ENCODE peak calls at places on chromosomes 1 and 21, in six cellular contexts. B is breast epithelium, Z is H1, S is spleen, R is GM12878, E is endothelial cell of umbilical vein. P is an unnamed sample.

GRCh38 chr1:115329965-115330364 is 8.1 kb downstream of the NGF start:
- DNase-seq in E (no peak), R (no peak), B (no peak), Z (no peak), S (no peak), P (no peak)

GRCh38 chr1:57401671-57402070 is 22.2 kb downstream of the DAB1 start:
- DNase-seq in Z (no peak), E (no peak), S (no peak), R (no peak), B (no peak), P (no peak)

GRCh38 chr1:62003777-62004176 is 190.9 kb upstream of the L1TD1 start:
- DNase-seq in B (no peak), Z (no peak), R (no peak), S (no peak), E (no peak), P (no peak)

GRCh38 chr1:214425723-214426419 is 125.5 kb downstream of the PTPN14 start:
- DNase-seq in E (no peak), Z (no peak), S (no peak), B (no peak), R (no peak), P (no peak)

GRCh38 chr1:150999051-150999674 is 7.5 kb downstream of the MINDY1 start:
- DNase-seq in S (no peak), Z (no peak), E (peak), B (no peak), R (no peak), P (no peak)

GRCh38 chr21:39673163-39673562 is 60.4 kb downstream of the B3GALT5 start:
- DNase-seq in S (no peak), B (no peak), Z (no peak), R (no peak), E (no peak), P (no peak)

GRCh38 chr1:176829261-176829976 is 335.1 kb downstream of the ASTN1 start:
- DNase-seq in E (no peak), B (no peak), Z (no peak), R (no peak), S (no peak), P (no peak)

GRCh38 chr1:53688703-53689102 is 50.3 kb downstream of the GLIS1 start:
- DNase-seq in E (no peak), R (no peak), B (no peak), S (no peak), Z (no peak), P (no peak)

GRCh38 chr1:186244825-186245224 is 130.2 kb downstream of the TPR start:
- DNase-seq in Z (no peak), R (no peak), E (no peak), S (no peak), B (no peak), P (no peak)

GRCh38 chr1:65114312-65114711 is 33.7 kb upstream of the AK4 start:
- DNase-seq in R (no peak), E (peak), B (no peak), Z (no peak), S (no peak), P (no peak)

GRCh38 chr1:243454328-243454997 is 198.6 kb downstream of the SDCCAG8 start:
- DNase-seq in E (no peak), B (no peak), Z (no peak), S (no peak), R (no peak), P (no peak)

GRCh38 chr1:240672132-240672811 is 60.3 kb upstream of the GREM2 start:
- DNase-seq in E (no peak), B (no peak), S (no peak), Z (no peak), R (no peak), P (no peak)

GRCh38 chr21:36753556-36753955 is 54.6 kb downstream of the SIM2 start:
- DNase-seq in S (no peak), E (peak), R (no peak), Z (no peak), B (no peak), P (no peak)

GRCh38 chr1:184941735-184942134 is 32.6 kb downstream of the NIBAN1 start:
- DNase-seq in E (no peak), B (no peak), R (peak), Z (no peak), S (no peak), P (no peak)

GRCh38 chr1:207841907-207842306 is 69.0 kb downstream of the CD34 start:
- DNase-seq in R (no peak), E (no peak), S (no peak), Z (no peak), B (no peak), P (no peak)

GRCh38 chr1:61191140-61191720 is 108.9 kb downstream of the NFIA start:
- DNase-seq in S (no peak), E (no peak), Z (no peak), R (no peak), B (no peak), P (no peak)

GRCh38 chr1:175808573-175808972 is 65.2 kb upstream of the TNR start:
- DNase-seq in Z (no peak), R (no peak), B (no peak), E (no peak), S (no peak), P (no peak)

GRCh38 chr1:61818992-61819391 is 76.7 kb downstream of the PATJ start:
- DNase-seq in B (no peak), R (no peak), S (no peak), E (no peak), Z (no peak), P (no peak)

GRCh38 chr1:61502011-61502410 is 222.9 kb downstream of the TM2D1 start:
- DNase-seq in Z (no peak), R (no peak), S (no peak), B (no peak), E (no peak), P (no peak)

GRCh38 chr1:203935286-203935685 is 73.9 kb downstream of the SNRPE start:
- DNase-seq in E (no peak), S (no peak), Z (no peak), B (no peak), R (no peak), P (no peak)

GRCh38 chr1:75328691-75329090 is 194.5 kb downstream of the LHX8 start:
- DNase-seq in E (no peak), R (no peak), B (no peak), Z (no peak), S (no peak), P (no peak)

GRCh38 chr1:157359309-157360020 is 192.8 kb downstream of the FCRL5 start:
- DNase-seq in E (no peak), R (no peak), Z (no peak), S (no peak), B (no peak), P (no peak)

GRCh38 chr1:27108588-27108987 is 46.3 kb downstream of the SLC9A1 start:
- DNase-seq in R (no peak), B (no peak), Z (no peak), E (no peak), S (no peak), P (no peak)

GRCh38 chr1:161131721-161132409 is 602 bp downstream of the DEDD start:
- DNase-seq in B (no peak), E (peak), Z (no peak), R (no peak), S (peak), P (no peak)

GRCh38 chr1:159916240-159917051 is 8.9 kb downstream of the TAGLN2 start:
- DNase-seq in S (peak), E (peak), Z (no peak), R (no peak), B (no peak), P (no peak)

GRCh38 chr1:233098255-233098580 is 147.8 kb downstream of the NTPCR start:
- DNase-seq in S (no peak), R (no peak), B (no peak), E (no peak), Z (no peak), P (no peak)

GRCh38 chr1:110565565-110565964 is 40.6 kb downstream of the KCNA2 start:
- DNase-seq in S (no peak), B (no peak), E (no peak), R (no peak), Z (no peak), P (no peak)

GRCh38 chr1:110572751-110573150 is 33.4 kb downstream of the KCNA2 start:
- DNase-seq in Z (no peak), R (no peak), S (no peak), B (no peak), E (no peak), P (no peak)

GRCh38 chr1:110566836-110567235 is 39.3 kb downstream of the KCNA2 start:
- DNase-seq in R (no peak), E (no peak), S (no peak), Z (no peak), B (no peak), P (no peak)

GRCh38 chr1:110570307-110570706 is 35.9 kb downstream of the KCNA2 start:
- DNase-seq in Z (no peak), E (no peak), R (no peak), B (no peak), S (no peak), P (no peak)
- TF ChIP-seq POLR2AphosphoS5 in Z (no peak), E (no peak), R (no peak), B (no peak), S (no peak), P (no peak)

GRCh38 chr1:54767526-54767925 is 3.2 kb upstream of the PARS2 start:
- DNase-seq in Z (no peak), B (no peak), S (no peak), R (no peak), E (no peak), P (no peak)

GRCh38 chr1:54764922-54765561 is 719 bp upstream of the PARS2 start:
- DNase-seq in Z (no peak), R (no peak), E (no peak), S (no peak), B (no peak), P (no peak)

GRCh38 chr1:54766726-54767125 is 2.4 kb upstream of the PARS2 start:
- DNase-seq in B (no peak), R (no peak), E (no peak), S (no peak), Z (no peak), P (no peak)

GRCh38 chr1:54763814-54764131 is 550 bp downstream of the PARS2 start:
- DNase-seq in Z (no peak), E (no peak), S (no peak), B (no peak), R (no peak), P (no peak)

DNA sequence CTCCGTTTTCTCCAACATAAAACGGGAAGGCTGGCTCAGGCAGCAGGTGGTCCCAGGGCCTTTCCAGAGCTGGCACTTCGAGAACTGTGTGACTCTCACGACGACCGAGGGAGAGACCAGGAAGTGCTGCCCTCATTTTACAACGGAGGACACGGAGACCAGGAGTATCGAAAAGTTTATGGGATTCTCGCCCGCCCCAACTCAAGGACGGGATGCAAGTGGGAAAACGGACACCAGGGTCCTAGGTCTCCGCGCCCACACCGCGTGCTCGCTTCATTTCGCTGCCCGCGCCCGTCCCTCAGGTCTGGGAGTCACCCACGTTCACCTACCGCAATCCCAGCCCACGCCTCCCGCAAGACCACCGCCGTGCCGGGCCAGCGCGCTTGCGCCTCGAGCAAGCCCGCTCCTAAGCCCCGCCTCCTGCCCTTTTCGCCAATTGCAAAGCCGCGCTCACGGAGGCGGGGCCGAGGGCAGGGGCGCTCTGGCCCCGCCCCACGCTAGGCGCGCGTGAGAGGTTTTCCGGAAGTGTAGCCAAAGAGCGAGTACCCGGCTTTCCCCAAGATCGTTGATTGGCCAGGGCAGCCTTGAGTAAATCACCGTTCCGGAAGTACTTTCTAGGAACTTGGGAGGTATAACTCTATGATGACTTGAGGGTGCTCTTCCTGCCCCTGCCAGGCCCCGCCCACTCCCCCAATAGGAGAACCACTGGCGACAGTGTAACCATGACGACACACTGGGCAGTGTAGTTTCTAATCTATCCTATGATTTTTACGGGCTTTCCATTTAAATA is at the start of gene PARS2:
- DNase-seq in R (peak), Z (peak), S (peak), E (peak), B (peak), P (peak)
- TF ChIP-seq POLR2A in R (peak), Z (peak), S (no peak), E (peak), B (peak), P (peak)

GRCh38 chr1:225944951-225945350 is 3.9 kb upstream of the LEFTY2 start:
- DNase-seq in E (no peak), R (no peak), B (no peak), Z (no peak), S (peak), P (peak)

GRCh38 chr1:225944387-225944786 is 3.4 kb upstream of the LEFTY2 start:
- DNase-seq in Z (no peak), B (no peak), E (no peak), S (peak), R (no peak), P (no peak)

GRCh38 chr1:225946803-225947202 is 5.8 kb upstream of the LEFTY2 start:
- DNase-seq in S (peak), Z (no peak), R (no peak), B (no peak), E (no peak), P (no peak)

GRCh38 chr1:225945564-225945963 is 4.5 kb upstream of the LEFTY2 start:
- DNase-seq in Z (peak), E (no peak), B (no peak), S (peak), R (no peak), P (no peak)

DNA sequence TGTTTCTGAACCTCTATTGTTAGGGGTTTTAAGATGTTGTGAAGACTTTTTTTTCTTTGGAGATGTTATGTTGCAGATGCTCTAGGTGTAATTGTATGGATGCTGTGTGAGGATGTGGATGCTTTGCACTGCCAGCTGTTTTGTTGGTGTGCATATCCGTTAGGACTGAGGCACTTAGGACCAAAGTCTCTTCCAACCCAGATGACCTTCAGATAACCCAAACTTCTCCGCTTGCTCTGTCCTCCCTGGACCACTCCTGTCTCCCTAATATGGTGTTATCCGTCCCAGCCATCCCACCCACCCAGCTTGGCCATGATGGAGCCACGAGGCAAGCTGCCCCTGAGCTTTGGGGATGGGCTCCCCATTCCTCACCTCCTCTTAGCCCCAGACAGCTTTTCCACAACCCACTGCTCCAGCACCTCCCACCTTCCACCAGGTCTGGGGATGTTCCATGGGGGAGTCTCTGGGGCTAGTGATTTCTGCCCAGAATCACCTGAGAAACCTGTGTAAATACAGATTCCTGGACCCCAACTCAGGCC is 5.1 kb upstream of the LEFTY2 start:
- DNase-seq in B (no peak), R (no peak), Z (no peak), E (no peak), S (peak), P (no peak)
- TF ChIP-seq POLR2AphosphoS5 in B (no peak), R (no peak), Z (no peak), E (no peak), S (no peak), P (no peak)

DNA sequence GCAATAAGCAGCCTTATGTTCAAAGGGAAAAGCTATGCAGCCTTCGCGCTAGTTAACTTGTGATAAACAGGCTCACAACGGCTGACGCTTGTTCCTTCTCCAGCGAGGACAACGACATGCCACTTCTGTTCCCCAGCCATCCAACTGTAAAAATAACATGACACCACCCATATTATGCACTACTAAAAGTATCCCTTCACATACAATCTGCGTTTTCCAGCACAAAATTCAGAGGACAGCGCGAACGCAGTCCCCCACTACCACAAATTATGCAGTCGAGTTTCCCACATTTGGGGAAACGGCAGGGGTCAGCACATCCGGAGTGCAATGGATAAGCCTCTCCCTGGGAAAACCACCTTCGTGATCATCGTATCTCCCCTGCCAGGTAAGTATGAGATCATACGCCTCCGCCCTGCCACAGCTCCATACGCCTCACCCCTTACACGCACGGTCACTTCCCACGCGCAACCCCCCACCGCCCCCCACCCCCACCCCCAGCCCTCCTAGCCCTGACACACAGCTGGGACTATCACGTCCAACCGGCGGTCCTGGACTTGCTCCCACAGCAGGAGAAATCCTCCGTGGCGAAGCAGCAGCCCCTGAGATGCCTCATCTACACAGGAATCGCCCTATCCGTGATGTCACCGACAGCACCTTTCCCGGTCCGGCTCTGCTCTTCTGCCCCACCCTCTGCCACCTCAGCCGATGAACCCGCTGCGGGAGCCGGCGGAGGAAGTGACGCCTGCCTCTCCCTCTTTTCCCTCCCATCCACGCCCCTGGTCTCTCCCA is 120.8 kb downstream of the PPIAL4G start:
- DNase-seq in E (no peak), S (no peak), B (no peak), Z (peak), R (peak), P (no peak)
- TF ChIP-seq POLR2A in E (no peak), S (no peak), B (no peak), Z (peak), R (peak), P (peak)

DNA sequence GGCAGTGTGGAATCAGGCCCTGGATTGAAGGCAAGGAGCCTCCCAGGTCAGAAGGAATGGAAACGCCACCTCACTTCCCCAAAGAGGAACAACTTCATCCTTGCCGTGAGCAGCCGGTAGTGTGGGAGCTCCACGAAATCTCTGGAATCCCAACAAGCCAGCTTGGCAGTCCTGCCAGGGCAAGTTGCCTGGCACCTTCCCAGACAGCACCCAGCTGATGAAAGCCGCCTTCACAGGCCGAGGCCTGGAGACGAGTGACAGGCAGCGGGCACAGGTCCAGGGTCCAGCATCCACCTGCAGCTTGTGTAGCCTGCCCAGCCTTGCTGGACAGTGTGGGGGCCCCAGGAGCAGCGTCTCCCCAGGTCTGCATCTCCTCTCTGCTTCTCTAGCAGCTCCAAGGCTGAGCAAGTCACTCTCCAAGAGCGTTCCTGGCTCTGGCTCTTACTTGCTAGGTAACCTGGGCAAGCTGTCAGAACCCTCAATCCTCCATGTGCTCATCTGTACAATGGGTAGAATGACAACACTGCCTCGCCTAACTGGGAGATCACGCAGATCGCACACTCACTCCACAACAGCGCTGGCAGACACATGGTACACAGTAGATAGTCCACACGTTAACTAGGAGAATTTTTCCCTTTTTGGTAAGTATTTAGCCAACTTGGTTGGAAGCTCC is 43.0 kb downstream of the ACOT7 start:
- DNase-seq in R (no peak), E (no peak), B (peak), S (no peak), Z (no peak), P (no peak)
- TF ChIP-seq POLR2AphosphoS5 in R (no peak), E (no peak), B (no peak), S (no peak), Z (no peak), P (no peak)

P was measured in GM12891.